ENCODE peak calls at places on chromosomes 3 and 15, in ten cellular contexts. U is HepG2, M is IMR-90, Q is mammary epithelial cell, T is fibroblast of lung, E is colonic mucosa, J is neuronal stem cell, D is GM23248, Z is K562, H is H1. O is an unnamed sample. For H3K9me3, the result is how much of the 10 kb centered on the place peaks cover.

GRCh38 chr3:23944861-23945652 is at the start of gene NR1D2:
- DNase-seq in Q (peak), E (peak), Z (peak), H (peak), D (peak), U (peak), J (peak), M (peak), T (peak), O (no peak)

GRCh38 chr15:63065262-63066234 is 23.0 kb downstream of the TPM1 start:
- DNase-seq in Q (no peak), E (no peak), H (no peak), M (no peak), D (peak), Z (no peak), U (no peak), T (no peak), J (no peak), O (no peak)

GRCh38 chr15:25869696-25870095 is 6.6 kb upstream of the ATP10A start:
- DNase-seq in H (no peak), D (no peak), Z (no peak), J (no peak), M (no peak), T (no peak), E (no peak), Q (no peak), U (no peak), O (no peak)

GRCh38 chr15:77870195-77871065 is 207.1 kb downstream of the TBC1D2B start:
- DNase-seq in T (peak), J (peak), Q (peak), E (peak), U (peak), D (peak), M (peak), Z (peak), H (peak), O (no peak)

GRCh38 chr15:40891810-40892448 is 2.3 kb upstream of the VPS18 start:
- DNase-seq in E (peak), Z (peak), H (no peak), U (peak), M (peak), T (peak), Q (peak), D (peak), J (no peak), O (no peak)

GRCh38 chr3:185103359-185104127 is 49.3 kb downstream of the C3orf70 start:
- DNase-seq in Z (no peak), J (no peak), M (no peak), E (no peak), H (no peak), Q (no peak), U (peak), T (no peak), D (no peak), O (no peak)

GRCh38 chr3:8518138-8518537 is 16.5 kb downstream of the LMCD1 start:
- DNase-seq in J (no peak), Z (no peak), H (no peak), U (no peak), T (no peak), M (peak), Q (no peak), E (no peak), D (peak), O (no peak)

GRCh38 chr15:92807971-92808571 is 92.1 kb upstream of the CHD2 start:
- DNase-seq in Z (no peak), U (no peak), D (peak), E (peak), T (no peak), M (no peak), Q (peak), J (no peak), H (no peak), O (no peak)

GRCh38 chr3:85476891-85477495 is 518.2 kb downstream of the CADM2 start:
- DNase-seq in M (no peak), U (no peak), J (no peak), T (peak), Q (no peak), D (no peak), Z (no peak), H (no peak), E (no peak), O (peak)

GRCh38 chr15:69673236-69673881 is 220.7 kb downstream of the RPLP1 start:
- DNase-seq in H (no peak), D (no peak), T (no peak), U (no peak), M (no peak), J (no peak), E (no peak), Z (no peak), Q (no peak), O (no peak)

GRCh38 chr15:48352474-48353072 is 21.3 kb downstream of the DUT start:
- DNase-seq in M (peak), U (peak), Q (peak), H (no peak), Z (peak), T (peak), D (peak), E (peak), J (peak), O (no peak)

GRCh38 chr15:68339481-68339880 is 61.9 kb downstream of the FEM1B start:
- DNase-seq in Z (no peak), T (no peak), E (no peak), U (no peak), J (no peak), D (no peak), Q (no peak), M (no peak), H (no peak), O (no peak)

GRCh38 chr3:188360364-188360881 is 206.5 kb downstream of the LPP start:
- DNase-seq in J (no peak), M (no peak), T (no peak), Z (no peak), U (no peak), D (no peak), Q (no peak), H (no peak), E (no peak), O (no peak)

GRCh38 chr3:120348065-120348980 is 831 bp downstream of the LRRC58 start:
- DNase-seq in D (no peak), M (peak), Q (peak), H (no peak), U (peak), Z (peak), E (peak), J (no peak), T (peak), O (no peak)

GRCh38 chr15:63718590-63719035 is 115.1 kb downstream of the HERC1 start:
- DNase-seq in D (peak), Z (no peak), H (no peak), U (peak), J (no peak), Q (peak), M (peak), E (no peak), T (peak), O (no peak)

GRCh38 chr3:27532426-27532825 is 48.2 kb upstream of the SLC4A7 start:
- DNase-seq in Q (no peak), T (no peak), D (no peak), Z (no peak), J (no peak), M (no peak), E (no peak), H (no peak), U (no peak), O (no peak)

GRCh38 chr3:141921316-141921715 is 44.9 kb downstream of the ATP1B3 start:
- DNase-seq in T (no peak), Q (no peak), J (no peak), M (no peak), U (no peak), E (peak), D (no peak), Z (no peak), H (no peak), O (no peak)

GRCh38 chr3:107663266-107663665 is 140.5 kb downstream of the BBX start:
- DNase-seq in Z (no peak), M (no peak), U (no peak), J (no peak), E (no peak), T (no peak), D (no peak), Q (no peak), H (no peak), O (no peak)

GRCh38 chr3:107660316-107660976 is 137.7 kb downstream of the BBX start:
- DNase-seq in Z (no peak), H (no peak), T (peak), E (no peak), M (peak), U (peak), J (no peak), Q (no peak), D (peak), O (no peak)

GRCh38 chr3:107662586-107662985 is 139.8 kb downstream of the BBX start:
- DNase-seq in T (peak), J (no peak), D (peak), Z (no peak), E (no peak), Q (no peak), U (no peak), M (peak), H (no peak), O (no peak)

GRCh38 chr3:107662109-107662477 is 139.3 kb downstream of the BBX start:
- DNase-seq in M (peak), J (no peak), H (no peak), E (peak), U (no peak), D (peak), T (peak), Q (peak), Z (no peak), O (no peak)

DNA sequence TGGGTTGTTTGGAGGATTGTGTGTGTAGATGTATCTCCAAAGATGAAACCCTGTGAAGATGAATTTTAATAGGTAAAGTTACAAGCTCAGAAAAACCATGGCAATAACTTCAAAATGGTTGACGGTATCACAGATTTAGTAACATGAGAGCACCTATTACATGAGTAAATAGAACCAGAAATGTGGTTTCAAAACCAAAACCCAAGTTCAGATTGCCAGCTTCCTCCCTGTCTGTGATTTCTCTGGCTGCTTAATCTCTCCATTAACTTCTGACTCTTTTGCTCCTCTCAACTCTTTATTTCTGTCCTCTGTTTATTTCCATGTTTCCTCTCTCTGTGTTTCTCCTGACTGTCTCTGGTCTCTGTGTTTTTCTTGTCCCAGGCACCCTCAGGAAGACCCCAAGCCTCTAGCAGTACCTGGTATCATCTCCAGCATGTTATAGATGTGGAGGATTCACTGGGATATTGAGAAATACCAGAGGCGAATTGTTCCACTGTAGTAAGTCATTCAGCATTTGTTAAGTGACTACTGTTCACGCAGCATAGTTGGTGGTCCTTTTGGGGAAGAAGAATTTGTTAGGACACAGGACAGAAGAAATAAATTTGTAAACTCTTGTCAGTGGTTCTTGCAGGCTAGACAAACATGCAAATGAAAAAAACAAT is 138.8 kb downstream of the BBX start:
- DNase-seq in U (no peak), D (peak), T (no peak), Z (no peak), Q (no peak), J (no peak), H (no peak), E (no peak), M (no peak), O (no peak)
- H3K9ac ChIP-seq in U (no peak), D (peak), T (no peak), Z (no peak), Q (no peak), J (no peak), H (no peak), E (no peak), M (peak), O (no peak)

GRCh38 chr15:20348291-20348899 is 193.2 kb downstream of the GOLGA6L6 start:
- DNase-seq in U (no peak), M (no peak), Q (no peak), Z (no peak), H (no peak), E (no peak), T (no peak), J (no peak), D (no peak), O (no peak)

GRCh38 chr15:20351448-20351961 is 190.1 kb downstream of the GOLGA6L6 start:
- DNase-seq in M (no peak), T (no peak), Q (no peak), E (no peak), U (no peak), Z (no peak), H (no peak), J (no peak), D (no peak), O (no peak)

GRCh38 chr15:20349774-20350498 is 191.7 kb downstream of the GOLGA6L6 start:
- DNase-seq in E (no peak), J (no peak), H (no peak), M (no peak), T (no peak), U (no peak), Q (no peak), Z (no peak), D (no peak), O (no peak)

GRCh38 chr15:20346082-20346805 is 195.4 kb downstream of the GOLGA6L6 start:
- DNase-seq in D (no peak), T (no peak), M (no peak), E (no peak), J (no peak), H (no peak), Q (peak), U (no peak), Z (no peak), O (no peak)

DNA sequence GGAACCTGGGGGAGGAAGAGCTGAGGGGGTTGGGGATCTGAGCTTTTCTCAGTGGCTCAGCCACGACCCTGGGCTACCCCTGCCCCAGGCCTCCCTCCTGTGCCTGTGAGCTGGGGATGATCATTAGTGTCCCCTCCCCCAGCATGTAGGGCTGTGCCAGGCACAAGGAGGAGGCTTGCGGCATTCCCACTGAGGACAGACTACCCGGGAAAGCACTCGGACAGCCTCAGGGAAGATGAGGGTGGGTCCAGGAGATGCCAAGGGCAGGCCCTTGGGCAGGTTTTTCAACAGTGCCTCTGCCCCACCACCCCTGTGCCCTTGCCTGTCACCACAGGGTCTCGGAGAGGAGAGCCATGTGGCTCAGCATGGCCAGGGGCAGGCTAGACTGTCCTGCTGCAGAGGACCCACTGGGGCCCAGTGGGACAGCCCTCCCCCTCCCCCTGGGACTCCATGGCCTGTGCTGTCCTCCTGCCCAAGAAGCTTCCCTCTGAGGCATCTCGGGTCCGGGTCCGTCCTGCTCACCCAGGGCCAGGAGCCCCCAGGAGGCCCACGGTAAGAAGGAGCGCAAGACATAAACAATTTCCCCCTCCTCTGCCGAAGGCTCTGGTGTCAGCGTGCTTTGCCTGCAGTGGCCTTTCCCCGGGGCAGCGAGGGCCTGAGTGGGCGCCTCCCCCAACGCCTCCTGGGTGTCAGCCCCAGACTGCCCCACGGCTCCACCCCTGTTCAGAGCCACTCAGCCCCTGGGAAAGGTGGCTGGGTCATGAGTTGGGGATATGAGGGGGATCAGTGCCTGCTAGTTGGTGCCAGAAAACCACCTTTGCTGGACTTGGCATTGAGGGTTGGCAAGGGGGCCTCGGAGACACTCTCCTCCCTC is 192.5 kb downstream of the GOLGA6L6 start:
- DNase-seq in Q (no peak), U (no peak), Z (no peak), M (no peak), J (no peak), D (no peak), H (no peak), E (no peak), T (no peak), O (no peak)
- H3K9me3 ChIP-seq in Q (under half), U (under half), Z (under half), M (half or more), J (under half), D (under half), H (half or more), E (under half), T (under half), O (under half)

DNA sequence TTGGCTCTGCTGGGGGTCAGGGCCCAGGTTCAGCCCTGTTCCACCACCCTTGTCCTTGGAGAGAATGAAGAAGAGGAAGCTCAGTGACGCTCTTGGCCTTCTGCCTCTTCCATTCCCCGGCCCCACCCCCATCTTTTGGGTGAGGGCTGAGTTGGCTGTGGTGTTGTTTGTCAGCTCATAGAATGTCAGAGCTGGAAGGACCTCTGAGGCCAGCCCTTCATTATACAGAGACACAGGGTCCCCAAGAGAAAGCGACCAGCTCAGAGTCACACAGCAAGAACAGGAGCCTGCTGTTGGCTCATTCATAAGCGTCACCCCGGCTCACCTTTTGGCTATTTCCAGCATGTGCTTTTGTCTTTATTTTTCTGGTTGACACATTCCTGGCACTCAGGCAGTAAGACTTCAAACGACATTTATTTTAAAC is 68.2 kb downstream of the AAGAB start:
- DNase-seq in J (no peak), U (no peak), T (no peak), D (peak), M (no peak), Z (no peak), H (no peak), E (peak), Q (no peak), O (no peak)
- H3K9ac ChIP-seq in J (no peak), U (no peak), T (no peak), D (peak), M (no peak), Z (no peak), H (no peak), E (no peak), Q (no peak), O (no peak)

GRCh38 chr3:87920549-87920948 is 138.3 kb downstream of the CGGBP1 start:
- DNase-seq in J (no peak), T (no peak), Z (no peak), E (no peak), Q (no peak), U (no peak), M (no peak), H (no peak), D (no peak), O (no peak)

GRCh38 chr3:87924485-87924884 is 134.3 kb downstream of the CGGBP1 start:
- DNase-seq in M (no peak), Z (no peak), Q (no peak), J (no peak), T (no peak), E (no peak), D (peak), U (no peak), H (no peak), O (no peak)
- H3K9me3 ChIP-seq in M (under half), Z (under half), Q (under half), J (under half), T (under half), E (under half), D (under half), U (under half), H (under half), O (under half)

GRCh38 chr3:133477497-133477896 is 77.6 kb downstream of the BFSP2 start:
- DNase-seq in Z (no peak), D (no peak), T (no peak), Q (no peak), J (no peak), M (no peak), U (no peak), E (no peak), H (no peak), O (no peak)

GRCh38 chr3:133475245-133476010 is 75.6 kb downstream of the BFSP2 start:
- DNase-seq in M (no peak), U (no peak), J (no peak), E (no peak), T (no peak), Z (no peak), D (no peak), H (no peak), Q (no peak), O (no peak)

GRCh38 chr3:133478624-133479023 is 78.8 kb downstream of the BFSP2 start:
- DNase-seq in M (no peak), U (no peak), Q (no peak), Z (no peak), E (no peak), H (no peak), D (no peak), T (no peak), J (no peak), O (no peak)

GRCh38 chr3:133479401-133479800 is 79.5 kb downstream of the BFSP2 start:
- DNase-seq in D (no peak), H (no peak), M (no peak), J (no peak), Z (no peak), E (no peak), Q (no peak), U (no peak), T (no peak), O (no peak)

GRCh38 chr3:133476971-133477375 is 77.1 kb downstream of the BFSP2 start:
- DNase-seq in Q (no peak), M (no peak), T (no peak), Z (no peak), H (no peak), D (no peak), E (peak), J (no peak), U (no peak), O (no peak)
- H3K9ac ChIP-seq in Q (no peak), M (no peak), T (no peak), Z (no peak), H (no peak), D (no peak), E (no peak), J (no peak), U (no peak), O (no peak)

O was measured in SK-N-MC.